ENCODE peak calls at places on chromosomes 3 and 15, in five cellular contexts. I, E, G, R and N are unnamed samples.

GRCh38 chr3:157030712-157031111 is 129.2 kb downstream of the CCNL1 start:
- DNase-seq in I (no peak), E (no peak), G (no peak), R (no peak), N (no peak)

GRCh38 chr15:43186003-43186353 is 775 bp downstream of the CCNDBP1 start:
- DNase-seq in I (no peak), E (no peak), G (no peak), R (peak; percentile 4), N (peak; percentile 43)

GRCh38 chr3:10518506-10519150 is 13.2 kb upstream of the ATP2B2 start:
- DNase-seq in I (no peak), E (no peak), G (no peak), R (peak; percentile 73), N (no peak)

GRCh38 chr3:149473314-149473990 is 1.0 kb upstream of the TM4SF4 start:
- DNase-seq in I (peak; percentile 34), E (no peak), G (no peak), R (peak; percentile 94), N (no peak)

GRCh38 chr3:148950806-148951205 is 40.5 kb upstream of the GYG1 start:
- DNase-seq in I (no peak), E (no peak), G (no peak), R (peak; percentile 6), N (no peak)

GRCh38 chr15:79922512-79923067 is 25.8 kb upstream of the MTHFS start:
- DNase-seq in I (no peak), E (no peak), G (no peak), R (no peak), N (no peak)

GRCh38 chr15:61621146-61621545 is 392.0 kb upstream of the RORA start:
- DNase-seq in I (peak; percentile 74), E (no peak), G (no peak), R (peak; percentile 28), N (peak; percentile 43)

GRCh38 chr3:45776291-45776576 is 20.1 kb downstream of the SLC6A20 start:
- DNase-seq in I (no peak), E (no peak), G (no peak), R (no peak), N (no peak)

GRCh38 chr15:67080118-67080899 is 14.9 kb downstream of the SMAD3 start:
- DNase-seq in I (no peak), E (no peak), G (no peak), R (no peak), N (peak; percentile 32)

GRCh38 chr3:156449712-156450574 is 105.0 kb downstream of the SSR3 start:
- DNase-seq in I (peak; percentile 41), E (no peak), G (no peak), R (peak; percentile 28), N (peak; percentile 64)

GRCh38 chr3:71681224-71681668 is 44.0 kb downstream of the EIF4E3 start:
- DNase-seq in I (peak; percentile 29), E (no peak), G (peak; percentile 39), R (no peak), N (peak; percentile 15)

GRCh38 chr15:57518779-57519410 is 72.8 kb upstream of the MYZAP start:
- DNase-seq in I (no peak), E (no peak), G (no peak), R (no peak), N (no peak)

GRCh38 chr3:134326760-134327593 is 47.3 kb downstream of the AMOTL2 start:
- DNase-seq in I (no peak), E (no peak), G (no peak), R (peak; percentile 98), N (no peak)

GRCh38 chr3:2375371-2375770 is 276.7 kb downstream of the CNTN4 start:
- DNase-seq in I (no peak), E (no peak), G (no peak), R (no peak), N (no peak)

GRCh38 chr3:128492353-128493220 is at the start of gene GATA2:
- DNase-seq in I (no peak), E (no peak), G (no peak), R (no peak), N (peak; percentile 31)

GRCh38 chr3:43994594-43995077 is 247.1 kb upstream of the TOPAZ1 start:
- DNase-seq in I (no peak), E (no peak), G (no peak), R (no peak), N (no peak)

GRCh38 chr3:134609821-134610454 is 40.9 kb downstream of the KY start:
- DNase-seq in I (no peak), E (no peak), G (no peak), R (no peak), N (no peak)

GRCh38 chr15:56243117-56243773 is 434 bp downstream of the RFX7 start:
- DNase-seq in I (peak; percentile 67), E (peak; percentile 24), G (peak; percentile 53), R (peak; percentile 37), N (peak; percentile 80)

GRCh38 chr15:52252781-52253180 is 42.8 kb downstream of the MYO5C start:
- DNase-seq in I (no peak), E (no peak), G (no peak), R (peak; percentile 85), N (no peak)

GRCh38 chr3:88142094-88142624 is 7.6 kb upstream of the C3orf38 start:
- DNase-seq in I (no peak), E (no peak), G (no peak), R (no peak), N (no peak)

GRCh38 chr3:111236833-111237713 is 165.5 kb downstream of the NECTIN3 start:
- DNase-seq in I (no peak), E (no peak), G (no peak), R (peak; percentile 72), N (no peak)

GRCh38 chr3:40042752-40043443 is 233.5 kb downstream of the MYRIP start:
- DNase-seq in I (peak; percentile 24), E (no peak), G (no peak), R (no peak), N (no peak)

GRCh38 chr15:69820819-69821218 is 276.9 kb downstream of the TLE3 start:
- DNase-seq in I (no peak), E (no peak), G (no peak), R (no peak), N (peak; percentile 69)